ENCODE peak calls at places on chromosomes 16 and 17, in nine cellular contexts. C is Peyer's patch, S is Caco-2, E is fibroblast of the aortic adventitia, X is body of pancreas, N is AG09309, L is fibroblast of lung, H is RWPE1, A is HFF-Myc. T is an unnamed sample.

GRCh38 chr17:62793919-62794665 is 14.0 kb downstream of the MARCHF10 start:
- DNase-seq in C (no peak), S (no peak), E (no peak), X (no peak), N (no peak), L (no peak), H (no peak), A (no peak), T (no peak)

GRCh38 chr17:13520899-13521572 is 80.7 kb downstream of the HS3ST3A1 start:
- DNase-seq in C (no peak), S (no peak), E (peak; percentile 81), X (no peak), N (peak; percentile 79), L (peak; percentile 96), H (no peak), A (no peak), T (no peak)

GRCh38 chr16:85860413-85861094 is 38.4 kb upstream of the IRF8 start:
- DNase-seq in C (no peak), S (no peak), E (no peak), X (no peak), N (no peak), L (no peak), H (no peak), A (no peak), T (no peak)

GRCh38 chr17:64196626-64197025 is 66.4 kb downstream of the TEX2 start:
- DNase-seq in C (no peak), S (no peak), E (peak; percentile 76), X (no peak), N (peak; percentile 75), L (peak; percentile 62), H (peak; percentile 30), A (no peak), T (no peak)

GRCh38 chr17:31286587-31286986 is 10.5 kb downstream of the OMG start:
- DNase-seq in C (no peak), S (no peak), E (no peak), X (no peak), N (no peak), L (no peak), H (no peak), A (no peak), T (no peak)

GRCh38 chr17:4453821-4454591 is 20.3 kb downstream of the SPNS3 start:
- DNase-seq in C (no peak), S (peak; percentile 58), E (no peak), X (no peak), N (no peak), L (no peak), H (no peak), A (no peak), T (no peak)

GRCh38 chr17:4632583-4632923 is 8.9 kb downstream of the ALOX15 start:
- DNase-seq in C (no peak), S (no peak), E (no peak), X (no peak), N (no peak), L (no peak), H (no peak), A (no peak), T (no peak)

GRCh38 chr17:69050999-69051775 is 9.5 kb downstream of the ABCA9 start:
- DNase-seq in C (no peak), S (no peak), E (peak; percentile 90), X (no peak), N (peak; percentile 13), L (peak; percentile 88), H (no peak), A (no peak), T (no peak)

GRCh38 chr17:45584092-45585036 is 93.8 kb upstream of the PLEKHM1 start:
- DNase-seq in C (peak; percentile 79), S (peak; percentile 72), E (peak; percentile 37), X (peak; percentile 78), N (no peak), L (peak; percentile 53), H (peak; percentile 69), A (no peak), T (peak; percentile 79)

GRCh38 chr17:39152134-39152884 is 872 bp upstream of the PLXDC1 start:
- DNase-seq in C (no peak), S (no peak), E (no peak), X (no peak), N (no peak), L (no peak), H (no peak), A (no peak), T (no peak)

GRCh38 chr16:410516-411178 is 9.0 kb downstream of the DECR2 start:
- DNase-seq in C (no peak), S (no peak), E (no peak), X (peak; percentile 62), N (no peak), L (no peak), H (no peak), A (no peak), T (no peak)

GRCh38 chr16:13426279-13426678 is 493.7 kb upstream of the ERCC4 start:
- DNase-seq in C (no peak), S (peak; percentile 14), E (no peak), X (no peak), N (no peak), L (no peak), H (no peak), A (no peak), T (no peak)

GRCh38 chr17:66337268-66337667 is 34.9 kb downstream of the PRKCA start:
- DNase-seq in C (no peak), S (no peak), E (no peak), X (no peak), N (no peak), L (no peak), H (no peak), A (no peak), T (no peak)

GRCh38 chr17:29918922-29919856 is 10.8 kb downstream of the SSH2 start:
- DNase-seq in C (no peak), S (no peak), E (peak; percentile 51), X (no peak), N (no peak), L (no peak), H (peak; percentile 59), A (no peak), T (no peak)

GRCh38 chr17:74059471-74059870 is 144.0 kb upstream of the RPL38 start:
- DNase-seq in C (no peak), S (no peak), E (no peak), X (peak; percentile 46), N (no peak), L (no peak), H (no peak), A (no peak), T (no peak)

GRCh38 chr17:12282056-12282455 is 261.4 kb downstream of the MAP2K4 start:
- DNase-seq in C (no peak), S (no peak), E (peak; percentile 8), X (no peak), N (no peak), L (peak; percentile 72), H (no peak), A (peak; percentile 2), T (no peak)

GRCh38 chr17:39455919-39456318 is 4.9 kb upstream of the MED1 start:
- DNase-seq in C (no peak), S (no peak), E (no peak), X (no peak), N (no peak), L (no peak), H (no peak), A (no peak), T (no peak)

GRCh38 chr16:81201267-81201666 is 37.2 kb upstream of the BCO1 start:
- DNase-seq in C (no peak), S (no peak), E (peak; percentile 22), X (peak; percentile 12), N (no peak), L (no peak), H (no peak), A (no peak), T (no peak)

GRCh38 chr16:72857841-72858594 is 189.9 kb downstream of the ZFHX3 start:
- DNase-seq in C (no peak), S (no peak), E (no peak), X (no peak), N (no peak), L (no peak), H (no peak), A (no peak), T (no peak)

GRCh38 chr16:24995033-24995432 is 20.1 kb downstream of the ARHGAP17 start:
- DNase-seq in C (no peak), S (no peak), E (no peak), X (no peak), N (no peak), L (no peak), H (no peak), A (no peak), T (no peak)
- TF ChIP-seq CTCF in C (no peak), S (no peak), E (no peak), X (no peak), N (no peak), L (no peak), H (no peak), A (no peak), T (no peak)

GRCh38 chr16:83701494-83701893 is 106.3 kb upstream of the HSBP1 start:
- DNase-seq in C (no peak), S (peak; percentile 77), E (peak; percentile 37), X (peak; percentile 21), N (no peak), L (peak; percentile 33), H (peak; percentile 26), A (peak; percentile 30), T (no peak)

GRCh38 chr16:83705856-83706255 is 101.9 kb upstream of the HSBP1 start:
- DNase-seq in C (no peak), S (no peak), E (no peak), X (no peak), N (no peak), L (no peak), H (no peak), A (no peak), T (no peak)

GRCh38 chr16:83704656-83705055 is 103.1 kb upstream of the HSBP1 start:
- DNase-seq in C (no peak), S (no peak), E (no peak), X (no peak), N (no peak), L (no peak), H (no peak), A (no peak), T (no peak)

DNA sequence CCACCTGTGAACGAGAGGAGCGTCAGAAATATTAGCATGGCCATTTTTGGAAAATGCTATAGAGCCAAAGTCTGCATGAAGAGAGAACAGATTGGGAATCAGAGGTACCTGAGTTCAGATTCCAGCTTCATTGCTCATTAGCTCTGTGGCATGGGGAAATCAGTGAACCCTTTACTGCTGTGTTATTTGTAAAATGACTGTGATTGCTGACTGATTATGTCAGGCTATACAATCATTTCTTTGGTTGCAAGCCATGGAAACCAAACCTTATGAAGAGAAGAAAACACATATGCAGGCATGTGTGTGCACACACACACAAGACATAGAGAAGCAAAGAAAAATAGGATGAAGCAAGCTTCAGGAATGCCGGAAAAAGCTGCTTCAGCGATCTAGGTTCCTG is 101.4 kb upstream of the HSBP1 start:
- DNase-seq in C (no peak), S (no peak), E (peak; percentile 4), X (no peak), N (peak; percentile 38), L (no peak), H (no peak), A (no peak), T (no peak)
- TF ChIP-seq CTCF in C (no peak), S (no peak), E (no peak), X (no peak), N (no peak), L (no peak), H (no peak), A (no peak), T (no peak)

GRCh38 chr17:72151565-72152391 is 31.0 kb downstream of the SOX9 start:
- DNase-seq in C (no peak), S (peak; percentile 84), E (peak; percentile 64), X (peak; percentile 58), N (no peak), L (peak; percentile 56), H (peak; percentile 54), A (no peak), T (no peak)
- TF ChIP-seq CTCF in C (no peak), S (no peak), E (no peak), X (no peak), N (no peak), L (no peak), H (no peak), A (no peak), T (no peak)

GRCh38 chr16:50539822-50540710 is 8.1 kb upstream of the NKD1 start:
- DNase-seq in C (no peak), S (peak; percentile 42), E (no peak), X (no peak), N (no peak), L (no peak), H (no peak), A (no peak), T (no peak)
- TF ChIP-seq CTCF in C (no peak), S (peak; percentile 20), E (no peak), X (no peak), N (no peak), L (no peak), H (no peak), A (no peak), T (no peak)

T was measured in activated B cell treated with CpG ODN at 0.5 μM for 24 hours.